ENCODE peak calls at places on chromosomes 12 and 14, in seven cellular contexts. K, O, Z, B, U, F and S are unnamed samples.

GRCh38 chr14:96502621-96503251 is 554 bp downstream of the PAPOLA start:
- DNase-seq in K (peak), O (peak), Z (peak), B (peak), U (peak), F (peak), S (peak)

GRCh38 chr14:52063107-52063506 is 5.8 kb downstream of the NID2 start:
- DNase-seq in K (no peak), O (no peak), Z (no peak), B (no peak), U (peak), F (no peak), S (peak)

GRCh38 chr12:50751921-50752721 is 11.8 kb upstream of the ATF1 start:
- DNase-seq in K (no peak), O (no peak), Z (no peak), B (no peak), U (no peak), F (no peak), S (no peak)

GRCh38 chr14:22641851-22642250 is 2.3 kb downstream of the OR6J1 start:
- DNase-seq in K (no peak), O (no peak), Z (no peak), B (no peak), U (no peak), F (no peak), S (no peak)

GRCh38 chr12:106022568-106023012 is 116.2 kb downstream of the NUAK1 start:
- DNase-seq in K (no peak), O (no peak), Z (no peak), B (no peak), U (peak), F (no peak), S (no peak)

GRCh38 chr12:92078167-92079053 is 67.2 kb downstream of the BTG1 start:
- DNase-seq in K (no peak), O (no peak), Z (no peak), B (no peak), U (peak), F (no peak), S (no peak)

GRCh38 chr12:110699591-110700445 is 10.9 kb upstream of the HVCN1 start:
- DNase-seq in K (no peak), O (no peak), Z (no peak), B (no peak), U (no peak), F (no peak), S (no peak)

GRCh38 chr12:85138833-85139232 is 102.7 kb downstream of the LRRIQ1 start:
- DNase-seq in K (no peak), O (no peak), Z (no peak), B (no peak), U (no peak), F (no peak), S (no peak)

GRCh38 chr12:4278582-4278939 is 5.0 kb downstream of the CCND2 start:
- DNase-seq in K (peak), O (no peak), Z (no peak), B (peak), U (no peak), F (no peak), S (peak)

GRCh38 chr14:68268197-68268596 is 448.6 kb downstream of the RAD51B start:
- DNase-seq in K (no peak), O (no peak), Z (no peak), B (no peak), U (no peak), F (no peak), S (no peak)

GRCh38 chr12:1573960-1574862 is 20.2 kb downstream of the FBXL14 start:
- DNase-seq in K (no peak), O (no peak), Z (no peak), B (no peak), U (no peak), F (no peak), S (no peak)

GRCh38 chr12:68236421-68237059 is 10.9 kb upstream of the IL26 start:
- DNase-seq in K (no peak), O (no peak), Z (peak), B (no peak), U (peak), F (no peak), S (no peak)

GRCh38 chr12:119168721-119169120 is 10.0 kb upstream of the HSPB8 start:
- DNase-seq in K (no peak), O (no peak), Z (no peak), B (no peak), U (no peak), F (no peak), S (no peak)

GRCh38 chr14:38950676-38951075 is 152.4 kb downstream of the SEC23A start:
- DNase-seq in K (no peak), O (no peak), Z (no peak), B (no peak), U (no peak), F (no peak), S (no peak)

GRCh38 chr12:109770861-109771670 is 57.4 kb downstream of the FAM222A start:
- DNase-seq in K (no peak), O (peak), Z (no peak), B (no peak), U (no peak), F (no peak), S (no peak)

GRCh38 chr12:112167728-112168525 is 42.6 kb downstream of the TRAFD1 start:
- DNase-seq in K (no peak), O (no peak), Z (no peak), B (no peak), U (no peak), F (no peak), S (no peak)

GRCh38 chr14:30547388-30548048 is 11.4 kb upstream of the G2E3 start:
- DNase-seq in K (no peak), O (no peak), Z (no peak), B (no peak), U (no peak), F (no peak), S (no peak)

GRCh38 chr12:62021808-62022207 is 238.4 kb upstream of the USP15 start:
- DNase-seq in K (no peak), O (no peak), Z (no peak), B (no peak), U (no peak), F (no peak), S (no peak)

GRCh38 chr12:117134059-117134458 is 34.8 kb upstream of the TESC start:
- DNase-seq in K (no peak), O (no peak), Z (peak), B (no peak), U (no peak), F (no peak), S (no peak)

GRCh38 chr12:111451649-111452129 is 46.0 kb downstream of the SH2B3 start:
- DNase-seq in K (no peak), O (peak), Z (no peak), B (no peak), U (peak), F (no peak), S (no peak)

GRCh38 chr12:13208533-13209278 is 12.2 kb downstream of the EMP1 start:
- DNase-seq in K (no peak), O (no peak), Z (no peak), B (no peak), U (peak), F (no peak), S (no peak)

GRCh38 chr12:68119250-68119649 is 40.3 kb downstream of the IFNG start:
- DNase-seq in K (no peak), O (no peak), Z (no peak), B (no peak), U (no peak), F (no peak), S (no peak)